ENCODE peak calls at places on chromosome 4, in ten cellular contexts. H is mucosa of descending colon, G is thyroid gland, M is OCI-LY7, E is hepatocyte, V is ovary, S is stomach, Q is HCT116, K is A549, F is PC-3. R is an unnamed sample.

GRCh38 chr4:140071806-140072205 is 82.2 kb downstream of the MAML3 start:
- DNase-seq in H (no peak), V (no peak), G (no peak), M (no peak), K (no peak), E (no peak), F (no peak), S (no peak), Q (no peak), R (no peak)

GRCh38 chr4:3719191-3719590 is 47.0 kb upstream of the ADRA2C start:
- DNase-seq in Q (no peak), K (no peak), F (no peak), H (no peak), M (no peak), G (no peak), S (no peak), E (no peak), V (no peak), R (no peak)

GRCh38 chr4:151931563-151931962 is 170.8 kb upstream of the GATB start:
- DNase-seq in F (no peak), S (no peak), V (no peak), E (no peak), H (no peak), Q (no peak), G (no peak), K (no peak), M (no peak), R (no peak)

GRCh38 chr4:79638735-79639134 is 230.7 kb upstream of the GK2 start:
- DNase-seq in H (no peak), F (no peak), V (no peak), M (no peak), Q (no peak), G (no peak), K (no peak), S (no peak), E (no peak), R (no peak)

GRCh38 chr4:108398836-108399235 is 221.5 kb upstream of the RPL34 start:
- DNase-seq in S (no peak), K (no peak), F (no peak), E (no peak), H (no peak), G (no peak), Q (no peak), M (no peak), V (no peak), R (no peak)

GRCh38 chr4:176949022-176949421 is 156.3 kb upstream of the VEGFC start:
- DNase-seq in K (no peak), M (no peak), V (no peak), F (no peak), S (no peak), E (no peak), H (peak; percentile 5), G (no peak), Q (no peak), R (no peak)

GRCh38 chr4:14404730-14405129 is 597.6 kb upstream of the CPEB2 start:
- DNase-seq in S (no peak), M (no peak), K (no peak), V (no peak), F (no peak), E (no peak), H (no peak), G (no peak), Q (no peak), R (no peak)

GRCh38 chr4:2824329-2825183 is 19.1 kb upstream of the ADD1 start:
- DNase-seq in H (no peak), E (no peak), Q (no peak), F (no peak), V (peak; percentile 25), M (no peak), K (no peak), S (no peak), G (no peak), R (no peak)

GRCh38 chr4:7503597-7503996 is 68.9 kb upstream of the PSAPL1 start:
- DNase-seq in Q (no peak), E (no peak), G (no peak), S (no peak), F (no peak), K (no peak), V (no peak), H (no peak), M (no peak), R (no peak)

GRCh38 chr4:94926936-94927335 is 169.2 kb downstream of the BMPR1B start:
- DNase-seq in E (no peak), K (no peak), V (no peak), Q (no peak), H (no peak), G (no peak), M (no peak), S (no peak), F (peak; percentile 53), R (no peak)
- H3K4me3 ChIP-seq in E (no peak overlapping the region), K (no peak overlapping the region), V (no peak overlapping the region), Q (no peak overlapping the region), H (no peak overlapping the region), G (no peak overlapping the region), M (no peak overlapping the region), S (no peak overlapping the region), F (peak overlapping the region; percentile 12), R (no peak overlapping the region)

GRCh38 chr4:23851455-23851854 is 38.4 kb downstream of the PPARGC1A start:
- DNase-seq in G (no peak), S (no peak), Q (no peak), M (no peak), E (no peak), V (no peak), H (no peak), K (no peak), F (no peak), R (no peak)

GRCh38 chr4:23844961-23845360 is 44.9 kb downstream of the PPARGC1A start:
- DNase-seq in E (no peak), Q (no peak), H (no peak), G (no peak), M (no peak), S (no peak), V (no peak), F (no peak), K (no peak), R (no peak)

DNA sequence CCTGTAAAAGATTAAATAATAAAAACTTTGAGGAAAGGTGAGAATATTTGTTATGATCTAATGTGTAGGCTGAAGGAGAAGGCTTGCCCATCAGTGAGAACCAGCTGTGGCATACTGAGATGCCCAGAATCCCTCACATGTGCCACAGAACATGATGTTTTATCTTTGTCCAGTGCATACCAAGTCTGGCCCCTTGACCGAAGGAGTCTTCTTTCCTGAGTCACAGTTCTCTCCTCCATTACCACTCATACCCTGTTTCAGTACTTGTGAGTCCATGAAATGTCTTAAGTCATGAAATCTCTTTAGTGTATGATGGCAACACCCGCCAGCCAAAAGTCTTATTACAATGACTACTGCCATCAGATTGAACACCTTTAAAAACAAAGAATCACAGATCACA is 42.7 kb downstream of the PPARGC1A start:
- DNase-seq in M (no peak), F (no peak), Q (no peak), K (no peak), H (no peak), S (no peak), E (no peak), V (no peak), G (no peak), R (no peak)
- H3K4me1 ChIP-seq in M (no peaks in the 10 kb centered on the region), F (no peaks in the 10 kb centered on the region), Q (no peaks in the 10 kb centered on the region), K (no peaks in the 10 kb centered on the region), H (no peaks in the 10 kb centered on the region), S (no peaks in the 10 kb centered on the region), E (no peaks in the 10 kb centered on the region), V (no peaks in the 10 kb centered on the region), G (no peaks in the 10 kb centered on the region), R (no peaks in the 10 kb centered on the region)

GRCh38 chr4:74800310-74800709 is 6.0 kb upstream of the BTC start:
- DNase-seq in F (no peak), S (no peak), G (no peak), Q (no peak), K (no peak), M (no peak), H (no peak), E (no peak), V (no peak), R (no peak)

DNA sequence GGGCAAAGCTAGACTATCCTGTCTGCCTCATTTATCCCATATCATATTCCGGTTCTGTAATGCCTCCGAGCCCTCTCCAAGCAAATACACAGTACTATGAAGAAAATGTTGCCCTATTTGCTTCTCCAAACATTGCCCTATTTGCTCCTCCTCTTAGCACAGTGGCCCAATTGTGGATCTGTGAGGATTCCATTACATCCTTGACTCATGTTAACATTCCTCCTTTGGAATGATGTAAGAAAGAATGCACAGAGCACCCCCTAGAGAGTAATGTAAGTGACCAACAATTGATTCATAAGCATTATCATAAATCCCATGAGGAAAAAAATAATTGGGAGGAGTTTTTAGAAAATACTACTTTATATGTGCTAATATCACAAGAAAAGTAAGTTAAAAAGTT is 11.3 kb upstream of the BTC start:
- DNase-seq in S (no peak), K (peak; percentile 64), G (no peak), F (peak; percentile 85), Q (peak; percentile 62), V (no peak), E (no peak), M (no peak), H (no peak), R (no peak)
- TF ChIP-seq CTCF in S (no peak), K (no peak), G (no peak), F (peak; percentile 61), Q (peak; percentile 11), V (no peak), E (no peak), M (no peak), H (no peak), R (no peak)

GRCh38 chr4:129092636-129093172 is 635 bp downstream of the SCLT1 start:
- DNase-seq in S (no peak), M (no peak), V (no peak), H (no peak), K (no peak), F (peak; percentile 7), G (no peak), Q (no peak), E (peak; percentile 17), R (no peak)

GRCh38 chr4:129098578-129098977 is 2.6 kb downstream of the C4orf33 start:
- DNase-seq in E (no peak), Q (no peak), S (no peak), G (no peak), K (no peak), M (no peak), H (no peak), V (no peak), F (no peak), R (no peak)

GRCh38 chr4:129093173-129093974 is at the start of gene SCLT1:
- DNase-seq in Q (peak; percentile 97), V (peak; percentile 99), E (peak; percentile 99), K (peak; percentile 97), H (peak; percentile 100), S (peak; percentile 100), G (peak; percentile 99), M (peak; percentile 98), F (peak; percentile 98), R (peak; percentile 99)

GRCh38 chr4:129095811-129096454 is at the start of gene C4orf33:
- DNase-seq in F (peak; percentile 66), G (peak; percentile 73), E (peak; percentile 92), V (peak; percentile 53), S (peak; percentile 74), K (peak; percentile 71), Q (peak; percentile 62), M (peak; percentile 87), H (peak; percentile 88), R (peak; percentile 90)

DNA sequence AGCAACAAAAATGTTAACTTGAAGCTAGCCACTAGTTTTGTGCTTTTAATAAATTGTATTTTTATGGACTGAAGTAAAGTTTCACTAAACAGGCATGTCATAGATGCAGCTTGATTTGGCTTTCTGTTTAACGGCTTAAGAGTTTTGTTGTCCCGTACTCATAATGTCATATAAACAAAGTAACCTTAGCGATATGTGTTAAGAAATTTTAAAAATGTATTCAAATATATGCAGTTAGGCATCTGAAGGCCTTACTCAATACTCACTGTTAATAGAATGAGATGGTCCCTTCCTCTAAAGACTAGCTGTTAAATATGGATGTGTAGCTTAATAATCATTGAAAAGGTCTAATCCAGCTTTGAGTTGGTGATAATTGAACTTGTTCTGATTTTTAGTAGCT is 1.0 kb upstream of the SCLT1 start:
- DNase-seq in V (no peak), H (no peak), S (no peak), Q (no peak), F (no peak), G (no peak), M (no peak), K (no peak), E (no peak), R (no peak)
- H3K4me3 ChIP-seq in V (peak overlapping the region; percentile 80), H (no peak overlapping the region), S (peak overlapping the region; percentile 62), Q (peak overlapping the region; percentile 86), F (peak overlapping the region; percentile 83), G (no peak overlapping the region), M (peak overlapping the region; percentile 88), K (no peak overlapping the region), E (peak overlapping the region; percentile 9), R (no peak overlapping the region)